ENCODE peak calls at places on chromosomes 4 and X, in four cellular contexts. G, M, Y and H are unnamed samples.
A peak's percentile ranks its signal among the peaks of the same experiment; 100 is the strongest.

GRCh38 chr4:152052431-152053057 is 291.7 kb upstream of the GATB start:
- DNase-seq in G (peak; percentile 16), M (no peak), Y (no peak), H (peak; percentile 80)

GRCh38 chr4:183798249-183798920 is 106.7 kb upstream of the STOX2 start:
- DNase-seq in G (no peak), M (no peak), Y (no peak), H (no peak)

GRCh38 chr4:48033825-48034413 is 17.3 kb downstream of the NIPAL1 start:
- DNase-seq in G (peak; percentile 39), M (no peak), Y (no peak), H (no peak)

GRCh38 chr4:64713256-64713840 is 304.1 kb upstream of the TECRL start:
- DNase-seq in G (peak; percentile 35), M (no peak), Y (no peak), H (peak; percentile 19)

GRCh38 chr4:82842593-82842992 is 44.0 kb upstream of the SCD5 start:
- DNase-seq in G (peak; percentile 45), M (no peak), Y (no peak), H (no peak)

GRCh38 chrX:12919051-12919450 is 12.6 kb downstream of the TLR8 start:
- DNase-seq in G (no peak), M (no peak), Y (no peak), H (no peak)

GRCh38 chrX:63506320-63506719 is 155.2 kb upstream of the SPIN4 start:
- DNase-seq in G (peak; percentile 64), M (no peak), Y (no peak), H (peak; percentile 18)

GRCh38 chr4:107708225-107708624 is 11.8 kb downstream of the PAPSS1 start:
- DNase-seq in G (no peak), M (no peak), Y (no peak), H (no peak)

GRCh38 chr4:6201580-6202091 is 1.3 kb upstream of the JAKMIP1 start:
- DNase-seq in G (no peak), M (no peak), Y (no peak), H (no peak)

GRCh38 chr4:115154826-115155225 is 41.4 kb upstream of the NDST4 start:
- DNase-seq in G (no peak), M (no peak), Y (no peak), H (no peak)

GRCh38 chrX:153651540-153652079 is 4.6 kb downstream of the DUSP9 start:
- DNase-seq in G (no peak), M (no peak), Y (no peak), H (no peak)

GRCh38 chrX:1323315-1323714 is 13.3 kb upstream of the IL3RA start:
- DNase-seq in G (no peak), M (no peak), Y (peak; percentile 52), H (no peak)

GRCh38 chr4:61911313-61911756 is 711.2 kb downstream of the ADGRL3 start:
- DNase-seq in G (no peak), M (no peak), Y (no peak), H (peak; percentile 2)

GRCh38 chrX:2819345-2820130 is 9.2 kb upstream of the GYG2 start:
- DNase-seq in G (peak; percentile 48), M (no peak), Y (no peak), H (no peak)

GRCh38 chr4:99394913-99395312 is 40.2 kb downstream of the ADH7 start:
- DNase-seq in G (peak; percentile 47), M (no peak), Y (no peak), H (peak; percentile 56)

GRCh38 chr4:137474711-137475301 is 57.5 kb downstream of the PCDH18 start:
- DNase-seq in G (peak; percentile 75), M (no peak), Y (no peak), H (peak; percentile 25)

GRCh38 chr4:123603165-123603564 is 206.6 kb downstream of the SPRY1 start:
- DNase-seq in G (peak; percentile 50), M (no peak), Y (no peak), H (peak; percentile 42)

GRCh38 chr4:40190465-40190864 is 6.4 kb upstream of the RHOH start:
- DNase-seq in G (no peak), M (no peak), Y (no peak), H (no peak)

GRCh38 chr4:51943221-51943620 is 76.9 kb downstream of the LRRC66 start:
- DNase-seq in G (peak; percentile 20), M (no peak), Y (peak; percentile 34), H (peak; percentile 57)

GRCh38 chr4:186904104-186904503 is 180.4 kb upstream of the FAT1 start:
- DNase-seq in G (peak; percentile 91), M (no peak), Y (no peak), H (peak; percentile 88)

GRCh38 chr4:107862658-107863057 is 37.9 kb downstream of the SGMS2 start:
- DNase-seq in G (peak; percentile 87), M (no peak), Y (no peak), H (peak; percentile 55)

GRCh38 chr4:6689506-6689960 is 4.1 kb upstream of the S100P start:
- DNase-seq in G (no peak), M (no peak), Y (no peak), H (no peak)

GRCh38 chr4:82809614-82810013 is 11.0 kb upstream of the SCD5 start:
- DNase-seq in G (no peak), M (no peak), Y (no peak), H (no peak)

GRCh38 chrX:112808651-112809050 is 32.0 kb downstream of the AMOT start:
- DNase-seq in G (no peak), M (no peak), Y (no peak), H (no peak)

GRCh38 chrX:80550722-80551121 is 130.5 kb downstream of the TENT5D start:
- DNase-seq in G (no peak), M (no peak), Y (no peak), H (no peak)

GRCh38 chr4:177250056-177250696 is 59.5 kb upstream of the NEIL3 start:
- DNase-seq in G (peak; percentile 74), M (peak; percentile 21), Y (peak; percentile 29), H (peak; percentile 33)

GRCh38 chrX:11481035-11481434 is 184.7 kb downstream of the ARHGAP6 start:
- DNase-seq in G (peak; percentile 43), M (no peak), Y (no peak), H (no peak)

GRCh38 chr4:118749347-118749988 is 64.3 kb downstream of the METTL14 start:
- DNase-seq in G (no peak), M (no peak), Y (no peak), H (no peak)

GRCh38 chr4:13966241-13967195 is 339.0 kb upstream of the BOD1L1 start:
- DNase-seq in G (peak; percentile 90), M (no peak), Y (no peak), H (peak; percentile 80)